ENCODE peak calls at places on chromosomes 3 and 15, in ten cellular contexts. G, R, B, C, H, Z, M, U, A and S are unnamed samples.

GRCh38 chr3:11273945-11274344 is 1.7 kb downstream of the ATG7 start:
- DNase-seq in G (peak), R (no peak), B (no peak), C (no peak), H (no peak), Z (no peak), M (no peak), U (no peak), A (no peak), S (peak)

GRCh38 chr3:52518723-52519444 is 14.8 kb downstream of the NT5DC2 start:
- DNase-seq in G (no peak), R (no peak), B (no peak), C (no peak), H (no peak), Z (no peak), M (no peak), U (no peak), A (no peak), S (no peak)

GRCh38 chr3:118573922-118574321 is 460.7 kb downstream of the IGSF11 start:
- DNase-seq in G (no peak), R (no peak), B (no peak), C (no peak), H (no peak), Z (no peak), M (no peak), U (no peak), A (no peak), S (no peak)

GRCh38 chr3:39156421-39156820 is 3.0 kb upstream of the CSRNP1 start:
- DNase-seq in G (no peak), R (no peak), B (no peak), C (no peak), H (no peak), Z (no peak), M (no peak), U (no peak), A (no peak), S (no peak)

GRCh38 chr3:162729686-162730085 is 1233.1 kb downstream of the OTOL1 start:
- DNase-seq in G (no peak), R (no peak), B (no peak), C (no peak), H (no peak), Z (peak), M (no peak), U (no peak), A (no peak), S (no peak)

GRCh38 chr3:188510366-188510765 is 356.4 kb downstream of the LPP start:
- DNase-seq in G (peak), R (no peak), B (no peak), C (no peak), H (no peak), Z (peak), M (no peak), U (no peak), A (no peak), S (no peak)

GRCh38 chr3:179706233-179706632 is 53.4 kb downstream of the USP13 start:
- DNase-seq in G (peak), R (no peak), B (no peak), C (no peak), H (no peak), Z (peak), M (no peak), U (no peak), A (no peak), S (no peak)

GRCh38 chr15:92666780-92667179 is 11.2 kb upstream of the FAM174B start:
- DNase-seq in G (no peak), R (no peak), B (no peak), C (no peak), H (no peak), Z (no peak), M (no peak), U (no peak), A (no peak), S (no peak)

GRCh38 chr3:100880845-100881244 is 112.4 kb downstream of the ABI3BP start:
- DNase-seq in G (peak), R (no peak), B (no peak), C (no peak), H (no peak), Z (no peak), M (no peak), U (no peak), A (no peak), S (no peak)

GRCh38 chr3:136612512-136612911 is 139.7 kb downstream of the STAG1 start:
- DNase-seq in G (peak), R (no peak), B (no peak), C (no peak), H (no peak), Z (no peak), M (no peak), U (no peak), A (no peak), S (no peak)

GRCh38 chr15:40815042-40815678 is 7.9 kb upstream of the DNAJC17 start:
- DNase-seq in G (peak), R (no peak), B (no peak), C (no peak), H (no peak), Z (peak), M (no peak), U (no peak), A (no peak), S (no peak)

GRCh38 chr3:65210026-65210814 is 522.4 kb upstream of the ADAMTS9 start:
- DNase-seq in G (no peak), R (no peak), B (no peak), C (no peak), H (no peak), Z (peak), M (no peak), U (no peak), A (no peak), S (no peak)

GRCh38 chr3:50146316-50146901 is 8.7 kb upstream of the SEMA3F start:
- DNase-seq in G (no peak), R (no peak), B (no peak), C (no peak), H (no peak), Z (no peak), M (no peak), U (no peak), A (no peak), S (no peak)

GRCh38 chr3:190038050-190038631 is 82.6 kb downstream of the P3H2 start:
- DNase-seq in G (peak), R (no peak), B (no peak), C (no peak), H (no peak), Z (peak), M (no peak), U (no peak), A (no peak), S (no peak)

GRCh38 chr15:73914145-73914544 is 12.1 kb upstream of the LOXL1 start:
- DNase-seq in G (no peak), R (no peak), B (no peak), C (peak), H (no peak), Z (no peak), M (no peak), U (no peak), A (no peak), S (no peak)

GRCh38 chr3:66885326-66886000 is 112.6 kb upstream of the KBTBD8 start:
- DNase-seq in G (peak), R (no peak), B (no peak), C (no peak), H (no peak), Z (no peak), M (no peak), U (no peak), A (no peak), S (no peak)

GRCh38 chr3:197802505-197803459 is 11.7 kb downstream of the LRCH3 start:
- DNase-seq in G (peak), R (no peak), B (no peak), C (peak), H (no peak), Z (no peak), M (no peak), U (no peak), A (no peak), S (no peak)

GRCh38 chr15:101044625-101045235 is 125.6 kb downstream of the LRRK1 start:
- DNase-seq in G (no peak), R (no peak), B (no peak), C (no peak), H (no peak), Z (no peak), M (no peak), U (no peak), A (no peak), S (no peak)

GRCh38 chr3:152192936-152193672 is 75.6 kb upstream of the MBNL1 start:
- DNase-seq in G (no peak), R (no peak), B (no peak), C (no peak), H (no peak), Z (no peak), M (no peak), U (no peak), A (no peak), S (no peak)

GRCh38 chr3:173644086-173645082 is 246.8 kb downstream of the NLGN1 start:
- DNase-seq in G (no peak), R (no peak), B (no peak), C (no peak), H (no peak), Z (no peak), M (no peak), U (no peak), A (no peak), S (no peak)

GRCh38 chr15:96356494-96357455 is 26.3 kb downstream of the NR2F2 start:
- DNase-seq in G (peak), R (peak), B (peak), C (peak), H (peak), Z (peak), M (peak), U (peak), A (peak), S (no peak)